ENCODE peak calls at places on chromosomes 13 and 19, in seven cellular contexts. One of them, this sample, is unnamed.
A peak's percentile ranks its signal among the peaks of the same experiment; 100 is the strongest.

GRCh38 chr13:21359855-21360254 is 99.2 kb downstream of the ZDHHC20 start:
- DNase-seq in T follicular helper cell: no peak
- DNase-seq in ACHN: no peak
- DNase-seq in KBM-7: no peak
- DNase-seq in AG09319: no peak
- DNase-seq in activated T-cell treated with anti-CD3 and anti-CD28 coated beads for 1 hour: no peak
- DNase-seq in activated CD8-positive, alpha-beta memory T cell treated with anti-CD3 and anti-CD28 coated beads, Interleukin-2, amount 10 ng/mL, durations not matched to agents 7 days and 5 days: no peak
- DNase-seq in this sample: no peak

GRCh38 chr13:58452123-58452623 is 820.6 kb downstream of the PCDH17 start:
- DNase-seq in activated T-cell treated with anti-CD3 and anti-CD28 coated beads for 1 hour: no peak
- DNase-seq in T follicular helper cell: no peak
- DNase-seq in AG09319: no peak
- DNase-seq in ACHN: no peak
- DNase-seq in activated CD8-positive, alpha-beta memory T cell treated with anti-CD3 and anti-CD28 coated beads, Interleukin-2, amount 10 ng/mL, durations not matched to agents 7 days and 5 days: no peak
- DNase-seq in KBM-7: no peak
- DNase-seq in this sample: no peak

GRCh38 chr19:8585894-8586750 is 8.9 kb upstream of the MYO1F start:
- DNase-seq in AG09319: no peak
- DNase-seq in KBM-7: peak; percentile 71
- DNase-seq in activated T-cell treated with anti-CD3 and anti-CD28 coated beads for 1 hour: peak; percentile 57
- DNase-seq in ACHN: peak; percentile 15
- DNase-seq in activated CD8-positive, alpha-beta memory T cell treated with anti-CD3 and anti-CD28 coated beads, Interleukin-2, amount 10 ng/mL, durations not matched to agents 7 days and 5 days: peak; percentile 78
- DNase-seq in T follicular helper cell: peak; percentile 40
- DNase-seq in this sample: peak; percentile 64

GRCh38 chr13:94967183-94968039 is 255.1 kb upstream of the SOX21 start:
- DNase-seq in ACHN: no peak
- DNase-seq in activated CD8-positive, alpha-beta memory T cell treated with anti-CD3 and anti-CD28 coated beads, Interleukin-2, amount 10 ng/mL, durations not matched to agents 7 days and 5 days: no peak
- DNase-seq in activated T-cell treated with anti-CD3 and anti-CD28 coated beads for 1 hour: no peak
- DNase-seq in KBM-7: peak; percentile 34
- DNase-seq in AG09319: no peak
- DNase-seq in T follicular helper cell: no peak
- DNase-seq in this sample: no peak

GRCh38 chr13:29733069-29733700 is 117.2 kb downstream of the UBL3 start:
- DNase-seq in activated T-cell treated with anti-CD3 and anti-CD28 coated beads for 1 hour: no peak
- DNase-seq in T follicular helper cell: no peak
- DNase-seq in activated CD8-positive, alpha-beta memory T cell treated with anti-CD3 and anti-CD28 coated beads, Interleukin-2, amount 10 ng/mL, durations not matched to agents 7 days and 5 days: no peak
- DNase-seq in AG09319: no peak
- DNase-seq in ACHN: no peak
- DNase-seq in KBM-7: peak; percentile 95
- DNase-seq in this sample: no peak

GRCh38 chr19:7989071-7989575 is 16.3 kb downstream of the ELAVL1 start:
- DNase-seq in KBM-7: no peak
- DNase-seq in AG09319: no peak
- DNase-seq in activated CD8-positive, alpha-beta memory T cell treated with anti-CD3 and anti-CD28 coated beads, Interleukin-2, amount 10 ng/mL, durations not matched to agents 7 days and 5 days: no peak
- DNase-seq in T follicular helper cell: no peak
- DNase-seq in activated T-cell treated with anti-CD3 and anti-CD28 coated beads for 1 hour: no peak
- DNase-seq in ACHN: peak; percentile 46
- DNase-seq in this sample: no peak

GRCh38 chr19:4009990-4010807 is 2.7 kb downstream of the PIAS4 start:
- DNase-seq in ACHN: no peak
- DNase-seq in T follicular helper cell: no peak
- DNase-seq in AG09319: no peak
- DNase-seq in activated CD8-positive, alpha-beta memory T cell treated with anti-CD3 and anti-CD28 coated beads, Interleukin-2, amount 10 ng/mL, durations not matched to agents 7 days and 5 days: no peak
- DNase-seq in activated T-cell treated with anti-CD3 and anti-CD28 coated beads for 1 hour: no peak
- DNase-seq in KBM-7: no peak
- DNase-seq in this sample: peak; percentile 11

GRCh38 chr13:110524484-110525254 is 36.9 kb downstream of the RAB20 start:
- DNase-seq in T follicular helper cell: no peak
- DNase-seq in ACHN: no peak
- DNase-seq in activated T-cell treated with anti-CD3 and anti-CD28 coated beads for 1 hour: no peak
- DNase-seq in activated CD8-positive, alpha-beta memory T cell treated with anti-CD3 and anti-CD28 coated beads, Interleukin-2, amount 10 ng/mL, durations not matched to agents 7 days and 5 days: peak; percentile 51
- DNase-seq in AG09319: no peak
- DNase-seq in KBM-7: peak; percentile 38
- DNase-seq in this sample: no peak

GRCh38 chr19:34220472-34221063 is 33.8 kb upstream of the GARRE1 start:
- DNase-seq in KBM-7: peak; percentile 66
- DNase-seq in T follicular helper cell: peak; percentile 51
- DNase-seq in ACHN: peak; percentile 69
- DNase-seq in activated T-cell treated with anti-CD3 and anti-CD28 coated beads for 1 hour: peak; percentile 58
- DNase-seq in activated CD8-positive, alpha-beta memory T cell treated with anti-CD3 and anti-CD28 coated beads, Interleukin-2, amount 10 ng/mL, durations not matched to agents 7 days and 5 days: peak; percentile 74
- DNase-seq in AG09319: peak; percentile 14
- DNase-seq in this sample: peak; percentile 65

GRCh38 chr19:19119325-19120237 is 18.7 kb downstream of the TMEM161A start:
- DNase-seq in ACHN: no peak
- DNase-seq in activated CD8-positive, alpha-beta memory T cell treated with anti-CD3 and anti-CD28 coated beads, Interleukin-2, amount 10 ng/mL, durations not matched to agents 7 days and 5 days: no peak
- DNase-seq in KBM-7: no peak
- DNase-seq in activated T-cell treated with anti-CD3 and anti-CD28 coated beads for 1 hour: no peak
- DNase-seq in T follicular helper cell: no peak
- DNase-seq in AG09319: no peak
- DNase-seq in this sample: no peak

GRCh38 chr13:36000028-36000427 is 131.2 kb downstream of the DCLK1 start:
- DNase-seq in activated CD8-positive, alpha-beta memory T cell treated with anti-CD3 and anti-CD28 coated beads, Interleukin-2, amount 10 ng/mL, durations not matched to agents 7 days and 5 days: no peak
- DNase-seq in activated T-cell treated with anti-CD3 and anti-CD28 coated beads for 1 hour: no peak
- DNase-seq in AG09319: no peak
- DNase-seq in ACHN: no peak
- DNase-seq in KBM-7: no peak
- DNase-seq in T follicular helper cell: no peak
- DNase-seq in this sample: no peak

GRCh38 chr13:112842931-112843391 is 126.1 kb upstream of the MCF2L start:
- DNase-seq in ACHN: no peak
- DNase-seq in KBM-7: no peak
- DNase-seq in activated CD8-positive, alpha-beta memory T cell treated with anti-CD3 and anti-CD28 coated beads, Interleukin-2, amount 10 ng/mL, durations not matched to agents 7 days and 5 days: no peak
- DNase-seq in activated T-cell treated with anti-CD3 and anti-CD28 coated beads for 1 hour: no peak
- DNase-seq in T follicular helper cell: no peak
- DNase-seq in AG09319: no peak
- DNase-seq in this sample: no peak

GRCh38 chr13:75495938-75496337 is 14.0 kb upstream of the TBC1D4 start:
- DNase-seq in KBM-7: no peak
- DNase-seq in AG09319: peak; percentile 43
- DNase-seq in activated T-cell treated with anti-CD3 and anti-CD28 coated beads for 1 hour: no peak
- DNase-seq in activated CD8-positive, alpha-beta memory T cell treated with anti-CD3 and anti-CD28 coated beads, Interleukin-2, amount 10 ng/mL, durations not matched to agents 7 days and 5 days: no peak
- DNase-seq in ACHN: no peak
- DNase-seq in T follicular helper cell: no peak
- DNase-seq in this sample: no peak

GRCh38 chr19:13825489-13826475 is 30.5 kb downstream of the ZSWIM4 start:
- DNase-seq in activated T-cell treated with anti-CD3 and anti-CD28 coated beads for 1 hour: no peak
- DNase-seq in activated CD8-positive, alpha-beta memory T cell treated with anti-CD3 and anti-CD28 coated beads, Interleukin-2, amount 10 ng/mL, durations not matched to agents 7 days and 5 days: no peak
- DNase-seq in KBM-7: no peak
- DNase-seq in T follicular helper cell: no peak
- DNase-seq in ACHN: peak; percentile 34
- DNase-seq in AG09319: no peak
- DNase-seq in this sample: no peak

GRCh38 chr13:106987435-106987800 is 419.5 kb upstream of the ARGLU1 start:
- DNase-seq in activated T-cell treated with anti-CD3 and anti-CD28 coated beads for 1 hour: no peak
- DNase-seq in T follicular helper cell: no peak
- DNase-seq in activated CD8-positive, alpha-beta memory T cell treated with anti-CD3 and anti-CD28 coated beads, Interleukin-2, amount 10 ng/mL, durations not matched to agents 7 days and 5 days: no peak
- DNase-seq in ACHN: no peak
- DNase-seq in AG09319: no peak
- DNase-seq in KBM-7: no peak
- DNase-seq in this sample: no peak

GRCh38 chr19:1172353-1173159 is 1.5 kb downstream of the SBNO2 start:
- DNase-seq in activated CD8-positive, alpha-beta memory T cell treated with anti-CD3 and anti-CD28 coated beads, Interleukin-2, amount 10 ng/mL, durations not matched to agents 7 days and 5 days: no peak
- DNase-seq in activated T-cell treated with anti-CD3 and anti-CD28 coated beads for 1 hour: no peak
- DNase-seq in T follicular helper cell: no peak
- DNase-seq in ACHN: peak; percentile 63
- DNase-seq in KBM-7: peak; percentile 25
- DNase-seq in AG09319: no peak
- DNase-seq in this sample: peak; percentile 37

GRCh38 chr13:39483326-39483725 is 119.7 kb downstream of the LHFPL6 start:
- DNase-seq in AG09319: no peak
- DNase-seq in ACHN: no peak
- DNase-seq in activated T-cell treated with anti-CD3 and anti-CD28 coated beads for 1 hour: no peak
- DNase-seq in activated CD8-positive, alpha-beta memory T cell treated with anti-CD3 and anti-CD28 coated beads, Interleukin-2, amount 10 ng/mL, durations not matched to agents 7 days and 5 days: no peak
- DNase-seq in T follicular helper cell: no peak
- DNase-seq in KBM-7: no peak
- DNase-seq in this sample: no peak

GRCh38 chr19:28397311-28397710 is 815.6 kb downstream of the UQCRFS1 start:
- DNase-seq in AG09319: no peak
- DNase-seq in activated CD8-positive, alpha-beta memory T cell treated with anti-CD3 and anti-CD28 coated beads, Interleukin-2, amount 10 ng/mL, durations not matched to agents 7 days and 5 days: no peak
- DNase-seq in KBM-7: no peak
- DNase-seq in ACHN: no peak
- DNase-seq in activated T-cell treated with anti-CD3 and anti-CD28 coated beads for 1 hour: no peak
- DNase-seq in T follicular helper cell: no peak
- DNase-seq in this sample: no peak

GRCh38 chr13:73138967-73139491 is 80.2 kb downstream of the KLF5 start:
- DNase-seq in activated T-cell treated with anti-CD3 and anti-CD28 coated beads for 1 hour: no peak
- DNase-seq in activated CD8-positive, alpha-beta memory T cell treated with anti-CD3 and anti-CD28 coated beads, Interleukin-2, amount 10 ng/mL, durations not matched to agents 7 days and 5 days: no peak
- DNase-seq in AG09319: no peak
- DNase-seq in T follicular helper cell: no peak
- DNase-seq in ACHN: no peak
- DNase-seq in KBM-7: no peak
- DNase-seq in this sample: no peak

GRCh38 chr19:3613765-3614661 is 7.3 kb upstream of the TBXA2R start:
- DNase-seq in T follicular helper cell: no peak
- DNase-seq in activated CD8-positive, alpha-beta memory T cell treated with anti-CD3 and anti-CD28 coated beads, Interleukin-2, amount 10 ng/mL, durations not matched to agents 7 days and 5 days: no peak
- DNase-seq in activated T-cell treated with anti-CD3 and anti-CD28 coated beads for 1 hour: no peak
- DNase-seq in ACHN: no peak
- DNase-seq in AG09319: no peak
- DNase-seq in KBM-7: no peak
- DNase-seq in this sample: no peak